ENCODE peak calls at places on chromosome 20, in seven cellular contexts. V is CD8-positive, alpha-beta memory T cell; Q is HCT116; H is RWPE1; Y is fibroblast of lung; J is CD4-positive, CD25-positive, alpha-beta regulatory T cell; P is GM23338. L is an unnamed sample.

GRCh38 chr20:15842872-15843271 is 730.4 kb downstream of the KIF16B start:
- DNase-seq in V (no peak), Q (no peak), H (no peak), Y (no peak), J (no peak), P (no peak), L (no peak)

GRCh38 chr20:58982406-58983114 is 1.5 kb downstream of the NELFCD start:
- DNase-seq in V (no peak), Q (no peak), H (no peak), Y (no peak), J (peak), P (no peak), L (no peak)

GRCh38 chr20:13717631-13718044 is 67.1 kb downstream of the ESF1 start:
- DNase-seq in V (no peak), Q (no peak), H (no peak), Y (no peak), J (peak), P (peak), L (no peak)

GRCh38 chr20:46296526-46297250 is 11.6 kb downstream of the CDH22 start:
- DNase-seq in V (no peak), Q (no peak), H (no peak), Y (no peak), J (no peak), P (no peak), L (no peak)

GRCh38 chr20:15699431-15700146 is 873.7 kb downstream of the KIF16B start:
- DNase-seq in V (no peak), Q (no peak), H (no peak), Y (no peak), J (no peak), P (peak), L (no peak)

GRCh38 chr20:59784365-59785117 is 148.9 kb downstream of the SYCP2 start:
- DNase-seq in V (no peak), Q (no peak), H (no peak), Y (no peak), J (no peak), P (no peak), L (no peak)

GRCh38 chr20:18304618-18305017 is 16.3 kb downstream of the ZNF133 start:
- DNase-seq in V (no peak), Q (no peak), H (no peak), Y (no peak), J (no peak), P (peak), L (no peak)

GRCh38 chr20:50281831-50282591 is 91.4 kb downstream of the CEBPB start:
- DNase-seq in V (no peak), Q (no peak), H (no peak), Y (no peak), J (no peak), P (peak), L (no peak)

GRCh38 chr20:17442588-17442987 is 88.6 kb downstream of the BFSP1 start:
- DNase-seq in V (no peak), Q (peak), H (no peak), Y (no peak), J (no peak), P (peak), L (no peak)

GRCh38 chr20:63411151-63411897 is 50.2 kb upstream of the CHRNA4 start:
- DNase-seq in V (no peak), Q (no peak), H (no peak), Y (no peak), J (no peak), P (no peak), L (no peak)

GRCh38 chr20:60238992-60239655 is 280.9 kb downstream of the CDH26 start:
- DNase-seq in V (no peak), Q (no peak), H (no peak), Y (no peak), J (no peak), P (no peak), L (no peak)

GRCh38 chr20:46458891-46459750 is 52.7 kb upstream of the ELMO2 start:
- DNase-seq in V (no peak), Q (no peak), H (no peak), Y (peak), J (no peak), P (peak), L (no peak)

GRCh38 chr20:32535316-32535952 is 49.7 kb downstream of the NOL4L start:
- DNase-seq in V (peak), Q (no peak), H (no peak), Y (no peak), J (peak), P (no peak), L (no peak)

GRCh38 chr20:32636278-32636677 is 37.5 kb downstream of the C20orf203 start:
- DNase-seq in V (no peak), Q (no peak), H (no peak), Y (no peak), J (no peak), P (no peak), L (no peak)

GRCh38 chr20:46814366-46815232 is 80.0 kb upstream of the EYA2 start:
- DNase-seq in V (no peak), Q (peak), H (peak), Y (peak), J (no peak), P (peak), L (peak)

GRCh38 chr20:20207291-20207690 is 155.0 kb downstream of the CFAP61 start:
- DNase-seq in V (no peak), Q (no peak), H (no peak), Y (no peak), J (no peak), P (peak), L (no peak)

GRCh38 chr20:58498445-58499068 is 16.6 kb downstream of the APCDD1L start:
- DNase-seq in V (no peak), Q (no peak), H (no peak), Y (no peak), J (no peak), P (no peak), L (no peak)

GRCh38 chr20:57482148-57482547 is 42.8 kb downstream of the CTCFL start:
- DNase-seq in V (no peak), Q (no peak), H (no peak), Y (no peak), J (no peak), P (no peak), L (no peak)

GRCh38 chr20:57672164-57672563 is 37.7 kb downstream of the PMEPA1 start:
- DNase-seq in V (no peak), Q (no peak), H (no peak), Y (peak), J (no peak), P (no peak), L (no peak)

GRCh38 chr20:63567132-63567381 is 7.0 kb downstream of the HELZ2 start:
- DNase-seq in V (no peak), Q (no peak), H (no peak), Y (no peak), J (no peak), P (no peak), L (no peak)

GRCh38 chr20:13736792-13737191 is 47.9 kb downstream of the ESF1 start:
- DNase-seq in V (no peak), Q (no peak), H (no peak), Y (peak), J (no peak), P (no peak), L (no peak)

GRCh38 chr20:32019156-32019510 is 8.9 kb downstream of the CCM2L start:
- DNase-seq in V (no peak), Q (no peak), H (peak), Y (no peak), J (no peak), P (peak), L (no peak)

GRCh38 chr20:59074456-59074855 is 31.9 kb upstream of the PRELID3B start:
- DNase-seq in V (no peak), Q (no peak), H (peak), Y (peak), J (peak), P (no peak), L (no peak)

GRCh38 chr20:37886851-37887297 is 16.1 kb upstream of the VSTM2L start:
- DNase-seq in V (no peak), Q (no peak), H (no peak), Y (no peak), J (no peak), P (no peak), L (no peak)

GRCh38 chr20:50034567-50035170 is 51.9 kb downstream of the SNAI1 start:
- DNase-seq in V (no peak), Q (no peak), H (peak), Y (no peak), J (no peak), P (no peak), L (no peak)

GRCh38 chr20:46400828-46401477 is 5.5 kb downstream of the ELMO2 start:
- DNase-seq in V (peak), Q (no peak), H (no peak), Y (peak), J (peak), P (peak), L (no peak)

GRCh38 chr20:17485017-17485416 is 46.2 kb downstream of the BFSP1 start:
- DNase-seq in V (no peak), Q (no peak), H (no peak), Y (no peak), J (no peak), P (no peak), L (no peak)

GRCh38 chr20:4864292-4864691 is 137.0 kb downstream of the SLC23A2 start:
- DNase-seq in V (no peak), Q (no peak), H (no peak), Y (no peak), J (no peak), P (no peak), L (no peak)

GRCh38 chr20:58717278-58718091 is 24.9 kb downstream of the NPEPL1 start:
- DNase-seq in V (no peak), Q (no peak), H (no peak), Y (no peak), J (no peak), P (no peak), L (no peak)

GRCh38 chr20:55888655-55889054 is 116.7 kb downstream of the CBLN4 start:
- DNase-seq in V (no peak), Q (no peak), H (no peak), Y (no peak), J (no peak), P (no peak), L (no peak)

DNA sequence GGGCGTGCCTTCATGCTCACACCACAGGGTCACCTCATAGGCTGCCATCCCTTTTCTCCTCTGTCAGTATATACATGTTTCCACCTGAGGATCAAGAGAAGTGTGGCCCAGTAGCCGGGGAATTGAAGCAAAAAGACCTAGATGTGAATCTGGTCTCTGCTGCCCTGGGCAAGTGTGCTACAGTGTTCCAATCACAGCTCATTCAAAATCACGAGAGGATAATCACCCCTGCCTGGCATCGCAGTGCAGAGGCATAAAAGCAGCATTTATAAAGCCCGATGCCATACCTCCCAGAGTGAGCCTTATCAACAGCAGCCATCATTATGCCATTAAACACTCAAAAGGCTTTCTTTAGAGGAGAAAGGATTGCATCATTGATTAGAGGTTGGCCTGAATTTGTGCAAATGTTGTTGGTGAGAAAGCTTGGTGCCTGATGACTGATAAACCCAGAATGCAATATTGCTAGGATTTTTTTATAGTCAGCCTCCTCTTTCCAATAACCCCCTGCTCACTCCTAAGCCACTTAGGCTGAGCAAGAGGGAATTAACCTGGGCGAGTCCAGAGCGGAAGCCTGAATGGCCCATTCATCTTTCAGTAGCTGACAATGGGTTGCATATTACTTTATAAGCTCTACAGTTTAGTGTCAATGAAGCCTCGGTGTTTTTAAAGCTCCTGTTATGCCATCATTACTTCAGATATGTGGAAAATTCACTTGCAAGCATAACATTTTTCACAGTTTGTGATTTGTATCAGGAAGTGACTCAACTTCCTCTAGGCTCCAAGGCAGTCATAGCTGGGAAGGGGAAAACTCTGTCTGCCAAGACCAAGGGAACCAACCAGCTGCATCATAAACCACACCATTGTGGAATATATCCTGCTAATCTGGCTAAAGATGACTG is 92.5 kb upstream of the NXT1 start:
- DNase-seq in V (no peak), Q (no peak), H (peak), Y (peak), J (no peak), P (no peak), L (peak)
- H3K27ac ChIP-seq in V (no peak), Q (no peak), H (peak), Y (peak), J (no peak), P (no peak), L (peak)

DNA sequence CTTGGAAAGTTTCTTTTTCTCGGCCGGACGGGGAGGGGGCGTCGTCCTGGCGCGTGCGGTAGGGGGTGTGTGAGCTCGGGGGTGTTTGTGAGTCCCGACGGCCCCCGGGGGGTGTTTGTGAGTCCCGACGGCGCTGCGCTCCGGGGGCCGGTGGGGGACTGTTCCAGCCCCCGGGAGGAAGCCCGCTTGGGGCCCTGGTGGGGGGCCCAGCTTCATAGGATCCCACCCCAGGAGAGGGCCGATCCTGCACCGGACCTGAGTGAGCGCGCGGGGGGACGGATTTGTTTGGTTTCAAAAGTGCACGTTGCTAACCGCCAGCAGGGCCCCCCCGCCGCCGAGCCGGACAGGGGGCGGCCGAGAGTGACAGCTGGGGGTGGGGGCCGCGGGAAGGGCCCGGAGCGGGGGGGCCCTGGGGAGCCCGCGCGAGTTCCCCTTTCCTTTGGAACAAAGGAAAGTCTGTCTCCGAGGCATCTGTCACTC is 441 bp downstream of the TGIF2 start:
- DNase-seq in V (no peak), Q (no peak), H (no peak), Y (no peak), J (no peak), P (no peak), L (no peak)
- H3K27ac ChIP-seq in V (peak), Q (peak), H (peak), Y (peak), J (peak), P (peak), L (no peak)

GRCh38 chr20:53574819-53575218 is 18.8 kb downstream of the ZNF217 start:
- DNase-seq in V (no peak), Q (no peak), H (no peak), Y (no peak), J (no peak), P (no peak), L (no peak)

GRCh38 chr20:53575481-53576194 is 18.0 kb downstream of the ZNF217 start:
- DNase-seq in V (no peak), Q (no peak), H (no peak), Y (no peak), J (no peak), P (no peak), L (no peak)

GRCh38 chr20:53574259-53574789 is 19.3 kb downstream of the ZNF217 start:
- DNase-seq in V (no peak), Q (no peak), H (no peak), Y (no peak), J (no peak), P (no peak), L (no peak)

GRCh38 chr20:53576586-53577318 is 16.9 kb downstream of the ZNF217 start:
- DNase-seq in V (peak), Q (no peak), H (no peak), Y (no peak), J (no peak), P (no peak), L (no peak)

DNA sequence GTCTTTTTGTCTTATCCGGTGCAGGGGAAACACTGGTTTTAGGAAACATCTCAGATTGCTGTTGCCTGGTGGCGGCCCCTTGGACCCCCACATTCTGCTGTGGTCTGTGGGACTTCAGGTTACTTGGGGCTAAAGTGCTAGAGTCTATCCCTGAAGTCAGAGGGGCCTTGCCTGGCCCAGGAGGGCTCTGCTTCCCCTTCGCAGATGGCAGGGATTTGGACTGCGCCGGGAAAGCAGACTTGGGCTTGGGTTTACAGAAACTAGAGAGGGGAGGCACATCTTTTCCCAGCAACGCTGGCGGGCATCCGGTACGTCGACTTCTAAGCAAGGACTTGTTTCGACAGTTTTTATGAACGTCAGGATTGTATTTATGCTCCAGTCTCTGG is 17.5 kb downstream of the ZNF217 start:
- DNase-seq in V (no peak), Q (no peak), H (no peak), Y (no peak), J (no peak), P (no peak), L (no peak)
- H3K27ac ChIP-seq in V (no peak), Q (no peak), H (peak), Y (peak), J (no peak), P (no peak), L (no peak)

DNA sequence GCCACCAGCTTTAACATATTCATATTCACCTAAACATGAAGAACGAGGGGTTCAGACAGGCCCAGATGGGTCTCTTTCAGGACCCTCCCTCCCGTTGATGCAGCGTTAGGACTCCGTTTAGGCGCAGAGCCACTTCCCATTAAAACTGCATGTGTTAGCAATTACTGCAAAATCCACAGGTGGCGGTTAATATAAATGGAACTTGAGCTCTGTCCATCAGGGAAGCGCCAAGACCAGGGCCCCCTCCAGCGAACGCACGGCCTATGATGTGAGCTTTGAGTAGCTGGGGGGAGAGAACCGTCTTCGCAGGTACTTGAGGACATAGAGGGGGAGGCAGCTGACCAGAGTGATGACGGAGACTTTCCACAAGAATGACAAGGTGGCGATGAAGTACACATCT is 58.4 kb upstream of the NFATC2 start:
- DNase-seq in V (no peak), Q (no peak), H (no peak), Y (no peak), J (no peak), P (no peak), L (no peak)
- H3K27ac ChIP-seq in V (no peak), Q (no peak), H (no peak), Y (no peak), J (no peak), P (no peak), L (no peak)

GRCh38 chr20:61994546-61994945 is 71.1 kb downstream of the TAF4 start:
- DNase-seq in V (no peak), Q (no peak), H (no peak), Y (no peak), J (no peak), P (no peak), L (no peak)
- H3K27ac ChIP-seq in V (no peak), Q (no peak), H (no peak), Y (no peak), J (no peak), P (no peak), L (no peak)

GRCh38 chr20:1674990-1675389 is 17.4 kb upstream of the SIRPG start:
- DNase-seq in V (no peak), Q (no peak), H (no peak), Y (no peak), J (no peak), P (no peak), L (no peak)

GRCh38 chr20:1672728-1673127 is 15.1 kb upstream of the SIRPG start:
- DNase-seq in V (no peak), Q (no peak), H (no peak), Y (no peak), J (no peak), P (no peak), L (no peak)

GRCh38 chr20:1674361-1674760 is 16.8 kb upstream of the SIRPG start:
- DNase-seq in V (peak), Q (no peak), H (no peak), Y (no peak), J (peak), P (no peak), L (no peak)

GRCh38 chr20:1671891-1672669 is 14.5 kb upstream of the SIRPG start:
- DNase-seq in V (no peak), Q (no peak), H (no peak), Y (no peak), J (peak), P (no peak), L (no peak)

DNA sequence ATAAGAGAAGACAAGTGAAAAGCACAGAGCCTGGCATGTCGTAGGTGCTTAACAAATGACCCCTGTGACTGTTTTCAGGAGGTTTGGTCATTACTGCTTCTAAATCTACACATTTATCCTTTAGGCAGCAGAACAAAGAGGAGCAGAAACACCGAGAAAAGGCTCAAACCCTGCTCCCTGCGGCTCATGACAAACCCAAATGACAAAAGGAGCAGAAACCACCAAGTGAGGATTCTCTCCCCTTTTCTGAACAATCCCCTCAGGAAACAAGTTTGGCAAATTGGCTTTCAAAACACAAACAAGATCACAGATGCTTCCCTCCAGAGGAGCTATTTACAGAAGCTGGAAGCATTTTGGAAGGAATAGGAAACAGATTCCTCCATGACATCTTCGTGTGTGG is 15.8 kb upstream of the SIRPG start:
- DNase-seq in V (no peak), Q (no peak), H (no peak), Y (no peak), J (no peak), P (no peak), L (no peak)
- H3K27ac ChIP-seq in V (no peak), Q (no peak), H (no peak), Y (no peak), J (peak), P (no peak), L (no peak)

GRCh38 chr20:36465109-36466080 is 75.9 kb upstream of the MYL9 start:
- DNase-seq in V (no peak), Q (peak), H (peak), Y (peak), J (peak), P (peak), L (peak)

GRCh38 chr20:36463212-36464061 is 77.9 kb upstream of the MYL9 start:
- DNase-seq in V (no peak), Q (no peak), H (no peak), Y (no peak), J (no peak), P (no peak), L (no peak)

GRCh38 chr20:36460648-36461599 is 80.4 kb upstream of the MYL9 start:
- DNase-seq in V (peak), Q (peak), H (peak), Y (peak), J (peak), P (peak), L (no peak)

GRCh38 chr20:36461600-36462439 is 79.5 kb upstream of the MYL9 start:
- DNase-seq in V (peak), Q (no peak), H (peak), Y (peak), J (peak), P (peak), L (no peak)

GRCh38 chr20:36462440-36463211 is 78.7 kb upstream of the MYL9 start:
- DNase-seq in V (no peak), Q (no peak), H (peak), Y (peak), J (no peak), P (peak), L (no peak)
- H3K27ac ChIP-seq in V (peak), Q (peak), H (peak), Y (peak), J (peak), P (no peak), L (peak)

L was measured in epithelial cell of prostate.